ENCODE peak calls at places on chromosomes 3 and 15, in seven cellular contexts. M is heart left ventricle; A is gastrocnemius medialis; K is CD4-positive, alpha-beta T cell; C is Panc1; J is CD4-positive, CD25-positive, alpha-beta regulatory T cell; N is lung. Y is an unnamed sample.

GRCh38 chr3:40465456-40465855 is 8.3 kb downstream of the RPL14 start:
- ATAC-seq in M (no peak), A (no peak), K (no peak), C (peak; percentile 57), J (no peak), N (no peak), Y (no peak)

GRCh38 chr15:64845826-64846225 is 4.1 kb downstream of the PLEKHO2 start:
- ATAC-seq in M (no peak), A (no peak), K (no peak), C (no peak), J (no peak), N (no peak), Y (no peak)

GRCh38 chr3:124409650-124410275 is 320.5 kb upstream of the UMPS start:
- ATAC-seq in M (no peak), A (no peak), K (no peak), C (no peak), J (no peak), N (no peak), Y (no peak)

GRCh38 chr15:90597477-90598052 is 67.8 kb downstream of the CRTC3 start:
- ATAC-seq in M (no peak), A (no peak), K (peak; percentile 46), C (no peak), J (peak; percentile 34), N (no peak), Y (no peak)

GRCh38 chr15:74889390-74889881 is 406 bp upstream of the MPI start:
- ATAC-seq in M (peak; percentile 56), A (peak; percentile 22), K (peak; percentile 19), C (peak; percentile 52), J (peak; percentile 5), N (peak; percentile 24), Y (peak; percentile 66)

GRCh38 chr3:105281989-105282388 is 84.7 kb upstream of the ALCAM start:
- ATAC-seq in M (no peak), A (no peak), K (no peak), C (no peak), J (no peak), N (no peak), Y (no peak)

GRCh38 chr3:188097786-188098185 is 56.2 kb upstream of the LPP start:
- ATAC-seq in M (peak; percentile 91), A (peak; percentile 85), K (no peak), C (no peak), J (peak; percentile 11), N (no peak), Y (no peak)

GRCh38 chr3:169847896-169848295 is 21.8 kb downstream of the LRRC31 start:
- ATAC-seq in M (peak; percentile 89), A (no peak), K (no peak), C (no peak), J (no peak), N (no peak), Y (no peak)

GRCh38 chr15:94930945-94931344 is 699.6 kb downstream of the MCTP2 start:
- ATAC-seq in M (no peak), A (no peak), K (no peak), C (no peak), J (no peak), N (no peak), Y (no peak)

GRCh38 chr15:32668942-32669341 is 27.4 kb downstream of the SCG5 start:
- ATAC-seq in M (no peak), A (no peak), K (no peak), C (no peak), J (no peak), N (no peak), Y (no peak)

GRCh38 chr3:35829499-35829898 is 190.2 kb downstream of the ARPP21 start:
- ATAC-seq in M (no peak), A (no peak), K (no peak), C (no peak), J (no peak), N (no peak), Y (no peak)

GRCh38 chr3:156579427-156579851 is 24.5 kb upstream of the SSR3 start:
- ATAC-seq in M (peak; percentile 73), A (peak; percentile 33), K (no peak), C (no peak), J (no peak), N (no peak), Y (no peak)

GRCh38 chr3:129315386-129315991 is 36.8 kb downstream of the HMCES start:
- ATAC-seq in M (peak; percentile 3), A (peak; percentile 12), K (no peak), C (peak; percentile 5), J (peak; percentile 3), N (peak; percentile 25), Y (peak; percentile 0)

GRCh38 chr3:160473233-160473632 is 23.6 kb upstream of the TRIM59 start:
- ATAC-seq in M (no peak), A (no peak), K (no peak), C (no peak), J (no peak), N (no peak), Y (no peak)

GRCh38 chr3:177169936-177170722 is 27.2 kb downstream of the TBL1XR1 start:
- ATAC-seq in M (no peak), A (no peak), K (no peak), C (no peak), J (no peak), N (no peak), Y (no peak)

GRCh38 chr3:143150979-143151726 is 31.6 kb downstream of the CHST2 start:
- ATAC-seq in M (peak; percentile 89), A (peak; percentile 50), K (no peak), C (no peak), J (no peak), N (no peak), Y (peak; percentile 76)

GRCh38 chr3:39264053-39264452 is 15.8 kb downstream of the CX3CR1 start:
- ATAC-seq in M (no peak), A (no peak), K (no peak), C (no peak), J (no peak), N (no peak), Y (no peak)

GRCh38 chr3:57743511-57743910 is 12.6 kb upstream of the SLMAP start:
- ATAC-seq in M (no peak), A (no peak), K (no peak), C (no peak), J (no peak), N (no peak), Y (no peak)

DNA sequence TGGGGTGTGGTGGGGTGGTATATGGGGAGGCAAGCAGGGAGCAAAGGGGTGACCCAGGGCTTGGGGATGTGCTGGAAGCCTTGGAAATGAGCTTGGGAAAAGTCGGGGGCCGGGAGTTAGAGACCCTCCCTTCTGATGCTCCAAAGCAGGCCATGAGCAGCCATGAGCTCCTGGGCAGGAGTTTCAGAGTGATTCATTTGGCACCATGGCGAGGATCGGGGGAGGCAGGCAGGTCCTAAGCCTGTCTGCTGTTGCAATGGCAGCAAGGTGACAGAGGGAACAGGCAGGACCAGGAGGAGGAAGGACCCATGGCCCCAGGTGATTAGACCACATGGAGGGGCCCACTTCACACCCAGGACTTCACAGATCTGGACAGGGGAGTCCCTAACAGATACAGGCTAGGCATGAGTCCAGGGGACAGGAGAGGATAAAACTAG is 21.3 kb downstream of the RGMA start:
- ATAC-seq in M (no peak), A (peak; percentile 34), K (no peak), C (no peak), J (no peak), N (no peak), Y (no peak)
- H3K27me3 ChIP-seq in M (no peaks in the 10 kb centered on the region), A (no peaks in the 10 kb centered on the region), K (peaks cover 27% of the 10 kb centered on the region), C (peaks cover 16% of the 10 kb centered on the region), J (peaks cover 6% of the 10 kb centered on the region), N (no peaks in the 10 kb centered on the region), Y (no peaks in the 10 kb centered on the region)

DNA sequence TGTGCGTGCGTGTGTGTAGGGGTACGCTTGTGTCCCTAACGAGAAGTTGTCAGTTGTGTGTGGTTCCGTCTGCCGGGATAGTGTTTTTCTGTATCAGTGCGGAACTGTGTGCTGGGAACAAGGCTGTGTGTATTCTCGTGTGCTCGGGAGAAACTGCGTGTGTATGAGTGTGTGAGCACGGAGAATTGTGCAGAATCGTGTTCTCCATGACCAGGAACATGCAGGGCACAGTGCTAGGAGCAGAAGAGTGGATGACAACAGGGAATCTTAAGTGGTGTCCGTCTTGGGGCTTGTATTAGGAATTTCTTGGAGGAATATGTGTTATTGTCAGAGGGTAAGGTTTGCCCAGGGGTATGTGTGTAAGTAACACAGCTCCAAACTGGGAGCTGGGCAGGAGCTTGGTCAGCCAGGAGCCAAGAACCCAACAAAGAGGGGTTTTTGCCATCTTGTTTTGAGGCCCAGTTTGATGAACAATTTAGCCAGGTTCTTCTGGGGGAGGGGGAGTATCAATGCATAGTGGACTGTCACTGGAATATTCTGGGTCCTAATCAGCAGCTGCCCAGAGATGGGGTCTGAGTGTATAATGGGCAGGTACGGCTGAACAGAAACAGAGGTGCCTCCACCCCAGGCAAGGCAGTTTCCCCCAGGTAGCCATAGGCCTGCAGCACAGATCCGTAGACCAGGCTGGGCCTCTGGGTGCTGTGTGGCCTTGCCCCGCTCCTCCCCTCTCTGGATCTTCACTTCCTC is 2.2 kb downstream of the ISL2 start:
- ATAC-seq in M (no peak), A (no peak), K (no peak), C (no peak), J (no peak), N (no peak), Y (no peak)
- H3K27me3 ChIP-seq in M (peaks cover 100% of the 10 kb centered on the region), A (peaks cover 98% of the 10 kb centered on the region), K (peaks cover 97% of the 10 kb centered on the region), C (no peaks in the 10 kb centered on the region), J (peaks cover 35% of the 10 kb centered on the region), N (peaks cover 11% of the 10 kb centered on the region), Y (peaks cover 93% of the 10 kb centered on the region)

GRCh38 chr3:100230715-100231114 is 30.1 kb upstream of the TBC1D23 start:
- ATAC-seq in M (no peak), A (no peak), K (no peak), C (no peak), J (no peak), N (no peak), Y (no peak)
- H3K27me3 ChIP-seq in M (no peaks in the 10 kb centered on the region), A (no peaks in the 10 kb centered on the region), K (no peaks in the 10 kb centered on the region), C (no peaks in the 10 kb centered on the region), J (no peaks in the 10 kb centered on the region), N (no peaks in the 10 kb centered on the region), Y (no peaks in the 10 kb centered on the region)

GRCh38 chr15:59791646-59792208 is 102.6 kb upstream of the BNIP2 start:
- ATAC-seq in M (no peak), A (no peak), K (peak; percentile 9), C (no peak), J (peak; percentile 23), N (no peak), Y (no peak)

GRCh38 chr15:59791079-59791478 is 102.0 kb upstream of the BNIP2 start:
- ATAC-seq in M (no peak), A (no peak), K (no peak), C (no peak), J (no peak), N (no peak), Y (no peak)

GRCh38 chr15:59797756-59798604 is 108.9 kb upstream of the BNIP2 start:
- ATAC-seq in M (no peak), A (no peak), K (no peak), C (no peak), J (no peak), N (no peak), Y (no peak)

GRCh38 chr15:59792359-59792758 is 103.2 kb upstream of the BNIP2 start:
- ATAC-seq in M (no peak), A (no peak), K (peak; percentile 74), C (no peak), J (peak; percentile 47), N (no peak), Y (no peak)

DNA sequence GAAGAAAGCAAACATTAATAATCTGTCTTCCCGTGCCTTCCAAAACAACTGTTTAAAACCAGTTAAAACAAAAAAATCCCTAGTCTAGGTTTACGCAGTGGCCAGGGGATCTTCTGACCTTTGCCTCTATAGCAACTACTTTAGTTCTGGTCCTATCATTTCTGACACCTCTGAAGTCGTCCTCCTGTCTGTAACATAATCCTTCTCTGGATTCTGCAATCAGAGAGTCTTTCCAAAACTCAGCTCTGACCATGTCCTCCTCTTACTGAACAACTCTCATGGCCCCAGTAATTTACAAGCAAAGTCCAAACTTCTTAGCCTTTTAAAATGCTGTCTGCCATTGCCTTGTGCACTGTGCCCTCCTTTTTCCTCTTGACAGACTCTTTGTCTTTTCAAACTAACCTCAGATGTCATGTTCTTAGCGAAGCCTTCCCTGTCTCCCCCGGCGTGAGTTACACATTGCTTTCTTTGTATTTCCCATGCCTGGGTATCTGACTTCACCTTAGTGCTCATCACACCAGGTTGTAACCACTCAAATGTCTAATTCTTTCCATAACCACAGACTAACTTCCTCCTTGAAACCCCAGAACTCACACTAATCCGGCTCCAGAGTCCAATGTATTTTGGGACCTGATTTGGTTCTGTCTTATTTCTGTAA is 105.2 kb upstream of the BNIP2 start:
- ATAC-seq in M (no peak), A (no peak), K (peak; percentile 57), C (no peak), J (no peak), N (no peak), Y (no peak)
- H3K27me3 ChIP-seq in M (peaks cover 31% of the 10 kb centered on the region), A (no peaks in the 10 kb centered on the region), K (no peaks in the 10 kb centered on the region), C (peaks cover 4% of the 10 kb centered on the region), J (no peaks in the 10 kb centered on the region), N (no peaks in the 10 kb centered on the region), Y (peaks cover 55% of the 10 kb centered on the region)

Y was measured in gastroesophageal sphincter.